ENCODE peak calls at places on chromosomes 13 and 19, in nine cellular contexts. One of them, this sample, is unnamed. For H3K79me2 and H3K4me1, the result is how much of the 10 kb centered on the place peaks cover.

GRCh38 chr19:46821512-46822359 is 28.9 kb downstream of the AP2S1 start:
- DNase-seq in neural progenitor cell: peak
- DNase-seq in hepatocyte: peak
- DNase-seq in SK-N-SH: no peak
- DNase-seq in PC-3: no peak
- DNase-seq in GM23338: no peak
- DNase-seq in GM23248: no peak
- DNase-seq in HCT116: no peak
- DNase-seq in MM.1S: no peak
- DNase-seq in this sample: peak

GRCh38 chr19:31985001-31985605 is 360.3 kb upstream of the ZNF507 start:
- DNase-seq in neural progenitor cell: no peak
- DNase-seq in hepatocyte: no peak
- DNase-seq in SK-N-SH: no peak
- DNase-seq in PC-3: no peak
- DNase-seq in GM23338: no peak
- DNase-seq in GM23248: no peak
- DNase-seq in HCT116: no peak
- DNase-seq in MM.1S: no peak
- DNase-seq in this sample: no peak

GRCh38 chr19:17172624-17173345 is 42.4 kb upstream of the USE1 start:
- DNase-seq in neural progenitor cell: no peak
- DNase-seq in hepatocyte: no peak
- DNase-seq in SK-N-SH: no peak
- DNase-seq in PC-3: no peak
- DNase-seq in GM23338: no peak
- DNase-seq in GM23248: no peak
- DNase-seq in HCT116: no peak
- DNase-seq in MM.1S: no peak
- DNase-seq in this sample: no peak

GRCh38 chr19:591099-591958 is 1.6 kb downstream of the HCN2 start:
- DNase-seq in neural progenitor cell: peak
- DNase-seq in hepatocyte: peak
- DNase-seq in SK-N-SH: no peak
- DNase-seq in PC-3: peak
- DNase-seq in GM23338: peak
- DNase-seq in GM23248: peak
- DNase-seq in HCT116: no peak
- DNase-seq in MM.1S: no peak
- DNase-seq in this sample: no peak

GRCh38 chr13:112453874-112454647 is 77.9 kb downstream of the SPACA7 start:
- DNase-seq in neural progenitor cell: no peak
- DNase-seq in hepatocyte: no peak
- DNase-seq in SK-N-SH: no peak
- DNase-seq in PC-3: no peak
- DNase-seq in GM23338: no peak
- DNase-seq in GM23248: no peak
- DNase-seq in HCT116: no peak
- DNase-seq in MM.1S: no peak
- DNase-seq in this sample: no peak

GRCh38 chr13:84645196-84646071 is 763.2 kb upstream of the SLITRK1 start:
- DNase-seq in neural progenitor cell: no peak
- DNase-seq in hepatocyte: no peak
- DNase-seq in SK-N-SH: no peak
- DNase-seq in PC-3: no peak
- DNase-seq in GM23338: no peak
- DNase-seq in GM23248: peak
- DNase-seq in HCT116: no peak
- DNase-seq in MM.1S: no peak
- DNase-seq in this sample: no peak

GRCh38 chr19:5369304-5369703 is 28.7 kb upstream of the PTPRS start:
- DNase-seq in neural progenitor cell: no peak
- DNase-seq in hepatocyte: no peak
- DNase-seq in SK-N-SH: no peak
- DNase-seq in PC-3: no peak
- DNase-seq in GM23338: no peak
- DNase-seq in GM23248: no peak
- DNase-seq in HCT116: no peak
- DNase-seq in MM.1S: no peak
- DNase-seq in this sample: no peak

GRCh38 chr13:31134055-31134711 is 27.5 kb downstream of the HSPH1 start:
- DNase-seq in neural progenitor cell: no peak
- DNase-seq in hepatocyte: no peak
- DNase-seq in SK-N-SH: no peak
- DNase-seq in PC-3: no peak
- DNase-seq in GM23338: no peak
- DNase-seq in GM23248: no peak
- DNase-seq in HCT116: no peak
- DNase-seq in MM.1S: no peak
- DNase-seq in this sample: no peak

GRCh38 chr19:18112989-18113478 is 15.5 kb downstream of the MAST3 start:
- DNase-seq in neural progenitor cell: peak
- DNase-seq in hepatocyte: peak
- DNase-seq in SK-N-SH: peak
- DNase-seq in PC-3: peak
- DNase-seq in GM23338: peak
- DNase-seq in GM23248: peak
- DNase-seq in HCT116: peak
- DNase-seq in MM.1S: peak
- DNase-seq in this sample: peak

GRCh38 chr13:98842074-98842473 is 89.6 kb upstream of the SLC15A1 start:
- DNase-seq in neural progenitor cell: no peak
- DNase-seq in hepatocyte: peak
- DNase-seq in SK-N-SH: no peak
- DNase-seq in PC-3: no peak
- DNase-seq in GM23338: no peak
- DNase-seq in GM23248: no peak
- DNase-seq in HCT116: no peak
- DNase-seq in MM.1S: no peak
- DNase-seq in this sample: no peak

GRCh38 chr13:95505265-95505664 is 47.3 kb upstream of the CLDN10 start:
- DNase-seq in neural progenitor cell: peak
- DNase-seq in hepatocyte: no peak
- DNase-seq in SK-N-SH: no peak
- DNase-seq in PC-3: peak
- DNase-seq in GM23338: peak
- DNase-seq in GM23248: no peak
- DNase-seq in HCT116: no peak
- DNase-seq in MM.1S: no peak
- DNase-seq in this sample: no peak

GRCh38 chr13:111175948-111176347 is 60.8 kb downstream of the ARHGEF7 start:
- DNase-seq in neural progenitor cell: no peak
- DNase-seq in hepatocyte: no peak
- DNase-seq in SK-N-SH: no peak
- DNase-seq in PC-3: no peak
- DNase-seq in GM23338: no peak
- DNase-seq in GM23248: no peak
- DNase-seq in HCT116: no peak
- DNase-seq in MM.1S: no peak
- DNase-seq in this sample: no peak
- H3K79me2 ChIP-seq in neural progenitor cell: half or more
- H3K79me2 ChIP-seq in hepatocyte: half or more
- H3K79me2 ChIP-seq in SK-N-SH: half or more
- H3K79me2 ChIP-seq in PC-3: half or more
- H3K79me2 ChIP-seq in GM23338: half or more
- H3K79me2 ChIP-seq in GM23248: half or more
- H3K79me2 ChIP-seq in HCT116: half or more
- H3K79me2 ChIP-seq in MM.1S: half or more
- H3K79me2 ChIP-seq in this sample: half or more

DNA sequence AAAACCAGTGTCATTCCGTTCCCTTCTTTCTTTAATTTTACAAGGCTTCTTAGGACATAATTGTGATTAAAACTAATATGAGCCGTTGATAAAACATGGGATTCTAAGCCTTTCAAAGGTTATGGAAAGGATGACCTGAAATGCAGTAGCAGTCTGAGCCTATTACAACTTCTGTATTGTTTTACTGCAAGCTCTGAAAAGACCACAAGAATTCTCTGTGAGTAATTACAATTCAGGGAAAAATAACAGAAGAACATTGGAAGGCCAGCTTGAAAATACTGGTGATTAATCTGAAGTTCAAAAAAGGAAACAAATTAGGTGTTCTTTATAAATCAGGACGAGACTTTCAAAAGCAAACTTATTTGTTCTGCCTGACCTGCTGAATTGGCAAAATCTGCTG is 529.8 kb downstream of the PCDH9 start:
- DNase-seq in neural progenitor cell: no peak
- DNase-seq in hepatocyte: no peak
- DNase-seq in SK-N-SH: no peak
- DNase-seq in PC-3: no peak
- DNase-seq in GM23338: no peak
- DNase-seq in GM23248: no peak
- DNase-seq in HCT116: no peak
- DNase-seq in MM.1S: no peak
- DNase-seq in this sample: no peak
- H3K4me1 ChIP-seq in neural progenitor cell: under half
- H3K4me1 ChIP-seq in hepatocyte: under half
- H3K4me1 ChIP-seq in SK-N-SH: under half
- H3K4me1 ChIP-seq in PC-3: under half
- H3K4me1 ChIP-seq in GM23338: under half
- H3K4me1 ChIP-seq in GM23248: under half
- H3K4me1 ChIP-seq in HCT116: under half
- H3K4me1 ChIP-seq in MM.1S: under half
- H3K4me1 ChIP-seq in this sample: under half

DNA sequence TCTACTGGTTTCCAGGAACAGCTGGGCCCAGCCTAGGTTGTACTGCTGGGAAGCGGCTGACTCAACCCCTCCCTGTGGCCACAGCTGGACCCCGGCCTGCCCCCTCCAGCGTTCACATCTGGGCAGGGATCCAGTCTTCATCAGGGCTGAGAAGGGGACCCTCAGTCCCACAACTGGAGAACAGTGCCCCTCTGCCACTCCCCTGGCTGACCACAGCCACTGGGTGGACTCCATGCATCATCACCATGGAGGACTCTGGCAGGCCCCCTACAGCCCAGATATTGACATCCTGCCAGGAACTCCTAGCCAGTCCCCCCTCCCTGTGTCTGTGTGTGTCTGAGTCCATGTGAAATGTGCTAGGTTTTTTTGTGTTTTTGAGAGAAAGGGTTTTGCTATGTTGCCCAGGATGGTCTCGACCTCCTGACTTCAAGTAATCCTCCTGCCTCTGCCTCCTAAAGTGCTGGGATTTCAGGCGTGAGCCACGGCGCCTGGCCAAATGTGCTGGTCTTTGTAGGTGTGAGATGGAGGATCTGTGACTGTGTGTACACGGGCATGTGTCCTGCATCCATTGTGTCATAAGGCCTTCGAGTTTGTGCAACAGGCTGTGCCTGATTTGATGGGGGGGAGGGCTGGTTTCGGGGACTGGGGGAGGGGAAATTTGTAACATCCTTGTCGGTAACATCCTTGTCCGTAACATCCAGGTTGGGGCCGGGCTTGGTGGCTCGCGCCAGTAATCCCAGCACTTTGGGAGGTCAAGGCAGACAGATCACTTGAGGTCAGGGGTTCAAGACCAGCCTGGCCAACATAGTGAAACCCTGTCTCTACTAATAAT is 4.0 kb upstream of the HOOK2 start:
- DNase-seq in neural progenitor cell: peak
- DNase-seq in hepatocyte: peak
- DNase-seq in SK-N-SH: peak
- DNase-seq in PC-3: peak
- DNase-seq in GM23338: peak
- DNase-seq in GM23248: peak
- DNase-seq in HCT116: no peak
- DNase-seq in MM.1S: no peak
- DNase-seq in this sample: peak
- TF ChIP-seq EZH2phosphoT487 in neural progenitor cell: no peak
- TF ChIP-seq EZH2phosphoT487 in hepatocyte: no peak
- TF ChIP-seq EZH2phosphoT487 in SK-N-SH: no peak
- TF ChIP-seq EZH2phosphoT487 in PC-3: no peak
- TF ChIP-seq EZH2phosphoT487 in GM23338: no peak
- TF ChIP-seq EZH2phosphoT487 in GM23248: no peak
- TF ChIP-seq EZH2phosphoT487 in HCT116: no peak
- TF ChIP-seq EZH2phosphoT487 in MM.1S: no peak
- TF ChIP-seq EZH2phosphoT487 in this sample: no peak

GRCh38 chr19:36573948-36574726 is 1.0 kb upstream of the ZNF529 start:
- DNase-seq in neural progenitor cell: no peak
- DNase-seq in hepatocyte: peak
- DNase-seq in SK-N-SH: no peak
- DNase-seq in PC-3: peak
- DNase-seq in GM23338: peak
- DNase-seq in GM23248: peak
- DNase-seq in HCT116: no peak
- DNase-seq in MM.1S: no peak
- DNase-seq in this sample: no peak

GRCh38 chr19:36577271-36577996 is 4.3 kb upstream of the ZNF529 start:
- DNase-seq in neural progenitor cell: no peak
- DNase-seq in hepatocyte: no peak
- DNase-seq in SK-N-SH: no peak
- DNase-seq in PC-3: no peak
- DNase-seq in GM23338: no peak
- DNase-seq in GM23248: no peak
- DNase-seq in HCT116: no peak
- DNase-seq in MM.1S: no peak
- DNase-seq in this sample: no peak

GRCh38 chr19:36572593-36573019 is 486 bp downstream of the ZNF529 start:
- DNase-seq in neural progenitor cell: no peak
- DNase-seq in hepatocyte: no peak
- DNase-seq in SK-N-SH: no peak
- DNase-seq in PC-3: no peak
- DNase-seq in GM23338: peak
- DNase-seq in GM23248: no peak
- DNase-seq in HCT116: no peak
- DNase-seq in MM.1S: no peak
- DNase-seq in this sample: no peak

GRCh38 chr19:36574762-36575161 is 1.7 kb upstream of the ZNF529 start:
- DNase-seq in neural progenitor cell: no peak
- DNase-seq in hepatocyte: no peak
- DNase-seq in SK-N-SH: no peak
- DNase-seq in PC-3: no peak
- DNase-seq in GM23338: no peak
- DNase-seq in GM23248: peak
- DNase-seq in HCT116: no peak
- DNase-seq in MM.1S: no peak
- DNase-seq in this sample: no peak

DNA sequence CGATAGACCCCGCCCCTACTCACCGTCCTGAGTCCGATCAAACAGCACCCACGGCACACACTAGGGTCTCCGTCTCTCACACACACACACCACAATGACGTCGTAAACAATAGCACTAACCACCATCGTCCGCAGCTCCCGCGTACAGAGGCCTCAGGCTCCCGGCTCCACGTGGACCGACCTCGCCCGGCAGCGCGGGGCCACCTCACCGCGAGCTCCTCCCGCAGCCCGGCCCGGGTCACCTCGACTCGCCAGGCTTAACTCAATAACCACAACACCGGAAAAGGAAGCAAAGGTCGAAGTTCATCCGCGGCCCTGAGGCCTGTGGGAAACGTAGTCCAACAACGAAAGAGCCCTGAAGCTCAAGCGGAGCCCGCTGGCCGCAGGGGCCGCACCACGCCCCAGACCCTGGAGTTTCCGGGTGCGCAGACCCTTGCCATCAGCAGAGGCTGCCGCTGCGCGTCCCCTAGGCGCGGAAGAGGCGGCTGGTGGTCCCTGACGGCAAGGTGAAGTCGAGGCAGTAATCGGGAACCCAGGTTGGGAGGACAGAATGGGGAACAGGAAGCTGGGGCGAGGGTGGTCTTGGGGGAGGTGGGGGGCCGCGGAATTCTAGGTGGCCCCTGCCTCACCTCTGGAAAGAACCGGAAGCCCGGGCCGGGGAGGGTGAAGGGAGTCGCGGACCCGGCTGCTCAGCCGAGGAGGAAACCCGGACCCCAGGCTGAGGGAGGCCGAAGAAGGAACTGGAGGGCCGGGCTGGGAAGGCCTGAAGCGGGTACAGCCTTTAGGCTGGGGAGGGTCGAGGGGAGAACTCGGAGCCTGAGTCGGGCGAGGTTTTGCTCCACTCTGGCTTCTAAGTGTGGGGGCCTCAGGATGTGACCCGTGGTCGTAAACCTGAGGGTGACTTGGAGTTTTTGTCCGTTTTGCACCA is at the start of gene ZNF529:
- DNase-seq in neural progenitor cell: peak
- DNase-seq in hepatocyte: peak
- DNase-seq in SK-N-SH: peak
- DNase-seq in PC-3: peak
- DNase-seq in GM23338: peak
- DNase-seq in GM23248: peak
- DNase-seq in HCT116: no peak
- DNase-seq in MM.1S: peak
- DNase-seq in this sample: peak
- H3K79me2 ChIP-seq in neural progenitor cell: half or more
- H3K79me2 ChIP-seq in hepatocyte: half or more
- H3K79me2 ChIP-seq in SK-N-SH: half or more
- H3K79me2 ChIP-seq in PC-3: under half
- H3K79me2 ChIP-seq in GM23338: half or more
- H3K79me2 ChIP-seq in GM23248: half or more
- H3K79me2 ChIP-seq in HCT116: under half
- H3K79me2 ChIP-seq in MM.1S: under half
- H3K79me2 ChIP-seq in this sample: under half